ENCODE peak calls at places on chromosomes 7 and 10, in six cellular contexts. D, X, A, J, U and V are unnamed samples.

GRCh38 chr7:37982423-37982822 is 62.0 kb downstream of the EPDR1 start:
- DNase-seq in A (no peak), U (no peak), D (no peak), J (no peak), X (no peak), V (no peak)

GRCh38 chr10:102831322-102832071 is 5.7 kb downstream of the CYP17A1 start:
- DNase-seq in J (no peak), D (no peak), U (no peak), A (no peak), X (no peak), V (no peak)

GRCh38 chr10:112724404-112724991 is 225.5 kb upstream of the TCF7L2 start:
- DNase-seq in X (peak), J (no peak), U (no peak), D (no peak), A (no peak), V (no peak)

GRCh38 chr7:143131777-143132176 is at the start of gene PIP:
- DNase-seq in J (no peak), X (no peak), A (no peak), D (no peak), U (no peak), V (no peak)

GRCh38 chr7:105773030-105773460 is 103.4 kb downstream of the ATXN7L1 start:
- DNase-seq in J (no peak), X (peak), D (no peak), U (no peak), A (no peak), V (no peak)

GRCh38 chr7:26792573-26792972 is 71.8 kb downstream of the SKAP2 start:
- DNase-seq in A (no peak), X (no peak), U (no peak), J (no peak), D (no peak), V (no peak)

GRCh38 chr10:83078160-83078559 is 1061.1 kb upstream of the GHITM start:
- DNase-seq in D (no peak), U (no peak), J (no peak), A (no peak), X (no peak), V (no peak)

GRCh38 chr10:101041252-101041761 is 10.3 kb downstream of the SFXN3 start:
- DNase-seq in U (peak), J (peak), D (peak), X (peak), A (peak), V (peak)

GRCh38 chr7:13907824-13908223 is 81.6 kb downstream of the ETV1 start:
- DNase-seq in J (no peak), D (no peak), A (no peak), U (no peak), X (no peak), V (no peak)